ENCODE peak calls at places on chromosome 7, in nine cellular contexts. One of them, this sample, is unnamed.

GRCh38 chr7:127655720-127656119 is 3.7 kb downstream of the SND1 start:
- DNase-seq in naive thymus-derived CD4-positive, alpha-beta T cell: no peak
- DNase-seq in WERI-Rb-1: no peak
- DNase-seq in tibial nerve: no peak
- DNase-seq in BJ: no peak
- DNase-seq in sigmoid colon: no peak
- DNase-seq in testis: no peak
- DNase-seq in neural progenitor cell: peak; percentile 29
- DNase-seq in Caco-2: no peak
- DNase-seq in this sample: peak; percentile 15

GRCh38 chr7:51046103-51046466 is 263.4 kb upstream of the GRB10 start:
- DNase-seq in neural progenitor cell: no peak
- DNase-seq in WERI-Rb-1: no peak
- DNase-seq in Caco-2: no peak
- DNase-seq in tibial nerve: no peak
- DNase-seq in testis: no peak
- DNase-seq in sigmoid colon: no peak
- DNase-seq in naive thymus-derived CD4-positive, alpha-beta T cell: no peak
- DNase-seq in BJ: no peak
- DNase-seq in this sample: no peak

GRCh38 chr7:81937091-81937490 is 167.2 kb upstream of the HGF start:
- DNase-seq in WERI-Rb-1: peak; percentile 22
- DNase-seq in tibial nerve: no peak
- DNase-seq in BJ: no peak
- DNase-seq in neural progenitor cell: no peak
- DNase-seq in Caco-2: no peak
- DNase-seq in naive thymus-derived CD4-positive, alpha-beta T cell: no peak
- DNase-seq in sigmoid colon: no peak
- DNase-seq in testis: no peak
- DNase-seq in this sample: no peak

GRCh38 chr7:128352138-128352537 is 8.4 kb upstream of the RBM28 start:
- DNase-seq in testis: peak; percentile 64
- DNase-seq in neural progenitor cell: peak; percentile 81
- DNase-seq in Caco-2: no peak
- DNase-seq in naive thymus-derived CD4-positive, alpha-beta T cell: no peak
- DNase-seq in sigmoid colon: peak; percentile 78
- DNase-seq in BJ: no peak
- DNase-seq in WERI-Rb-1: no peak
- DNase-seq in tibial nerve: no peak
- DNase-seq in this sample: peak; percentile 95

GRCh38 chr7:51261950-51262795 is 54.4 kb downstream of the COBL start:
- DNase-seq in testis: no peak
- DNase-seq in neural progenitor cell: no peak
- DNase-seq in tibial nerve: no peak
- DNase-seq in WERI-Rb-1: no peak
- DNase-seq in BJ: no peak
- DNase-seq in sigmoid colon: no peak
- DNase-seq in naive thymus-derived CD4-positive, alpha-beta T cell: no peak
- DNase-seq in Caco-2: no peak
- DNase-seq in this sample: no peak

GRCh38 chr7:30799206-30799975 is 28.2 kb downstream of the MINDY4 start:
- DNase-seq in testis: no peak
- DNase-seq in sigmoid colon: peak; percentile 89
- DNase-seq in Caco-2: no peak
- DNase-seq in neural progenitor cell: no peak
- DNase-seq in WERI-Rb-1: no peak
- DNase-seq in BJ: peak; percentile 80
- DNase-seq in naive thymus-derived CD4-positive, alpha-beta T cell: no peak
- DNase-seq in tibial nerve: peak; percentile 64
- DNase-seq in this sample: no peak

GRCh38 chr7:80014507-80014906 is 120.1 kb upstream of the GNAI1 start:
- DNase-seq in naive thymus-derived CD4-positive, alpha-beta T cell: no peak
- DNase-seq in sigmoid colon: no peak
- DNase-seq in BJ: no peak
- DNase-seq in WERI-Rb-1: no peak
- DNase-seq in neural progenitor cell: peak; percentile 6
- DNase-seq in testis: no peak
- DNase-seq in Caco-2: no peak
- DNase-seq in tibial nerve: no peak
- DNase-seq in this sample: peak; percentile 20

GRCh38 chr7:135785065-135785464 is 36.5 kb upstream of the FAM180A start:
- DNase-seq in WERI-Rb-1: no peak
- DNase-seq in BJ: no peak
- DNase-seq in Caco-2: no peak
- DNase-seq in neural progenitor cell: no peak
- DNase-seq in testis: no peak
- DNase-seq in sigmoid colon: no peak
- DNase-seq in naive thymus-derived CD4-positive, alpha-beta T cell: no peak
- DNase-seq in tibial nerve: no peak
- DNase-seq in this sample: no peak

GRCh38 chr7:23863209-23863798 is 153.3 kb downstream of the STK31 start:
- DNase-seq in sigmoid colon: no peak
- DNase-seq in WERI-Rb-1: peak; percentile 18
- DNase-seq in naive thymus-derived CD4-positive, alpha-beta T cell: no peak
- DNase-seq in testis: no peak
- DNase-seq in neural progenitor cell: peak; percentile 60
- DNase-seq in BJ: no peak
- DNase-seq in Caco-2: no peak
- DNase-seq in tibial nerve: no peak
- DNase-seq in this sample: peak; percentile 27

GRCh38 chr7:151719895-151720238 is 157.0 kb downstream of the PRKAG2 start:
- DNase-seq in testis: no peak
- DNase-seq in neural progenitor cell: no peak
- DNase-seq in WERI-Rb-1: no peak
- DNase-seq in sigmoid colon: no peak
- DNase-seq in BJ: no peak
- DNase-seq in naive thymus-derived CD4-positive, alpha-beta T cell: no peak
- DNase-seq in tibial nerve: no peak
- DNase-seq in Caco-2: no peak
- DNase-seq in this sample: peak; percentile 73
- H3K4me3 ChIP-seq in testis: no peak overlapping the region
- H3K4me3 ChIP-seq in neural progenitor cell: no peak overlapping the region
- H3K4me3 ChIP-seq in WERI-Rb-1: no peak overlapping the region
- H3K4me3 ChIP-seq in sigmoid colon: no peak overlapping the region
- H3K4me3 ChIP-seq in BJ: no peak overlapping the region
- H3K4me3 ChIP-seq in naive thymus-derived CD4-positive, alpha-beta T cell: no peak overlapping the region
- H3K4me3 ChIP-seq in tibial nerve: no peak overlapping the region
- H3K4me3 ChIP-seq in Caco-2: no peak overlapping the region
- H3K4me3 ChIP-seq in this sample: no peak overlapping the region

DNA sequence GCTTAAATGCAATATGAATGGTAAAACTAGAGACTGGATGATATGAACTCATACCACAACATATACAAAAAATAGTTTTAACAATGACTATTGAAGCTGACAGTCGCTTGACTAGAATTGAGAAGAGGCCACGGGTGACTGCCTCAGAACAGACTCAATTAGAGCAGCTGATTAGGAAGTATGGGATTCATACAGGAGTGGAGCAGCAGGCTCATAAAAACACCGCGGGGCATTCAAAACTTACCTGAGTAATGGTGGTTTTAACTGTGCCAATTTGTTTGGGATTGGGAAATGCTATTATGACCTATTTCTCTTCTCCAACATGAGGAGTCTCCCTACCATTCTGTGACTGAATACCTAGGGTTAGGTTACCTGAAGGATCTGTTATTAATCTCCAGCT is 2.1 kb downstream of the CADPS2 start:
- DNase-seq in testis: no peak
- DNase-seq in BJ: no peak
- DNase-seq in neural progenitor cell: peak; percentile 30
- DNase-seq in WERI-Rb-1: no peak
- DNase-seq in Caco-2: no peak
- DNase-seq in naive thymus-derived CD4-positive, alpha-beta T cell: no peak
- DNase-seq in sigmoid colon: no peak
- DNase-seq in tibial nerve: no peak
- DNase-seq in this sample: no peak
- H3K27me3 ChIP-seq in testis: no peaks in the 10 kb centered on the region
- H3K27me3 ChIP-seq in BJ: peaks cover 6% of the 10 kb centered on the region
- H3K27me3 ChIP-seq in neural progenitor cell: peaks cover 37% of the 10 kb centered on the region
- H3K27me3 ChIP-seq in WERI-Rb-1: no peaks in the 10 kb centered on the region
- H3K27me3 ChIP-seq in Caco-2: peaks cover 4% of the 10 kb centered on the region
- H3K27me3 ChIP-seq in naive thymus-derived CD4-positive, alpha-beta T cell: no peaks in the 10 kb centered on the region
- H3K27me3 ChIP-seq in sigmoid colon: no peaks in the 10 kb centered on the region
- H3K27me3 ChIP-seq in tibial nerve: peaks cover 8% of the 10 kb centered on the region
- H3K27me3 ChIP-seq in this sample: peaks cover 34% of the 10 kb centered on the region

GRCh38 chr7:1569016-1569415 is 816 bp downstream of the PSMG3 start:
- DNase-seq in WERI-Rb-1: no peak
- DNase-seq in Caco-2: peak; percentile 28
- DNase-seq in tibial nerve: no peak
- DNase-seq in naive thymus-derived CD4-positive, alpha-beta T cell: no peak
- DNase-seq in sigmoid colon: no peak
- DNase-seq in BJ: no peak
- DNase-seq in testis: no peak
- DNase-seq in neural progenitor cell: no peak
- DNase-seq in this sample: no peak
- H3K4me3 ChIP-seq in WERI-Rb-1: peak overlapping the region; percentile 78
- H3K4me3 ChIP-seq in Caco-2: peak overlapping the region; percentile 57
- H3K4me3 ChIP-seq in tibial nerve: peak overlapping the region; percentile 89
- H3K4me3 ChIP-seq in naive thymus-derived CD4-positive, alpha-beta T cell: peak overlapping the region; percentile 90
- H3K4me3 ChIP-seq in sigmoid colon: peak overlapping the region; percentile 91
- H3K4me3 ChIP-seq in BJ: peak overlapping the region; percentile 92
- H3K4me3 ChIP-seq in testis: peak overlapping the region; percentile 96
- H3K4me3 ChIP-seq in neural progenitor cell: peak overlapping the region; percentile 60
- H3K4me3 ChIP-seq in this sample: no peak overlapping the region

GRCh38 chr7:1268076-1268815 is 35.6 kb downstream of the UNCX start:
- DNase-seq in tibial nerve: no peak
- DNase-seq in sigmoid colon: no peak
- DNase-seq in neural progenitor cell: no peak
- DNase-seq in WERI-Rb-1: no peak
- DNase-seq in BJ: no peak
- DNase-seq in naive thymus-derived CD4-positive, alpha-beta T cell: no peak
- DNase-seq in Caco-2: no peak
- DNase-seq in testis: no peak
- DNase-seq in this sample: no peak
- H3K27me3 ChIP-seq in tibial nerve: peaks cover 77% of the 10 kb centered on the region
- H3K27me3 ChIP-seq in sigmoid colon: peaks cover 83% of the 10 kb centered on the region
- H3K27me3 ChIP-seq in neural progenitor cell: peaks cover 43% of the 10 kb centered on the region
- H3K27me3 ChIP-seq in WERI-Rb-1: no peaks in the 10 kb centered on the region
- H3K27me3 ChIP-seq in BJ: peaks cover 6% of the 10 kb centered on the region
- H3K27me3 ChIP-seq in naive thymus-derived CD4-positive, alpha-beta T cell: no peaks in the 10 kb centered on the region
- H3K27me3 ChIP-seq in Caco-2: peaks cover 1% of the 10 kb centered on the region
- H3K27me3 ChIP-seq in testis: no peaks in the 10 kb centered on the region
- H3K27me3 ChIP-seq in this sample: no peaks in the 10 kb centered on the region

GRCh38 chr7:158475679-158476052 is 112.0 kb downstream of the PTPRN2 start:
- DNase-seq in naive thymus-derived CD4-positive, alpha-beta T cell: no peak
- DNase-seq in tibial nerve: no peak
- DNase-seq in Caco-2: no peak
- DNase-seq in BJ: no peak
- DNase-seq in sigmoid colon: no peak
- DNase-seq in WERI-Rb-1: no peak
- DNase-seq in neural progenitor cell: no peak
- DNase-seq in testis: no peak
- DNase-seq in this sample: no peak

GRCh38 chr7:158476303-158476932 is 111.2 kb downstream of the PTPRN2 start:
- DNase-seq in neural progenitor cell: no peak
- DNase-seq in Caco-2: no peak
- DNase-seq in testis: no peak
- DNase-seq in BJ: no peak
- DNase-seq in sigmoid colon: no peak
- DNase-seq in naive thymus-derived CD4-positive, alpha-beta T cell: no peak
- DNase-seq in WERI-Rb-1: no peak
- DNase-seq in tibial nerve: no peak
- DNase-seq in this sample: no peak

GRCh38 chr7:158473946-158474345 is 113.7 kb downstream of the PTPRN2 start:
- DNase-seq in tibial nerve: no peak
- DNase-seq in neural progenitor cell: no peak
- DNase-seq in sigmoid colon: no peak
- DNase-seq in Caco-2: no peak
- DNase-seq in BJ: no peak
- DNase-seq in WERI-Rb-1: no peak
- DNase-seq in testis: no peak
- DNase-seq in naive thymus-derived CD4-positive, alpha-beta T cell: no peak
- DNase-seq in this sample: peak; percentile 64

GRCh38 chr7:158474488-158474887 is 113.1 kb downstream of the PTPRN2 start:
- DNase-seq in sigmoid colon: no peak
- DNase-seq in naive thymus-derived CD4-positive, alpha-beta T cell: no peak
- DNase-seq in testis: no peak
- DNase-seq in tibial nerve: no peak
- DNase-seq in WERI-Rb-1: no peak
- DNase-seq in BJ: no peak
- DNase-seq in Caco-2: no peak
- DNase-seq in neural progenitor cell: no peak
- DNase-seq in this sample: no peak

GRCh38 chr7:158475036-158475678 is 112.5 kb downstream of the PTPRN2 start:
- DNase-seq in Caco-2: no peak
- DNase-seq in WERI-Rb-1: no peak
- DNase-seq in neural progenitor cell: no peak
- DNase-seq in testis: no peak
- DNase-seq in tibial nerve: no peak
- DNase-seq in naive thymus-derived CD4-positive, alpha-beta T cell: no peak
- DNase-seq in sigmoid colon: no peak
- DNase-seq in BJ: no peak
- DNase-seq in this sample: no peak
- H3K4me3 ChIP-seq in Caco-2: no peak overlapping the region
- H3K4me3 ChIP-seq in WERI-Rb-1: no peak overlapping the region
- H3K4me3 ChIP-seq in neural progenitor cell: no peak overlapping the region
- H3K4me3 ChIP-seq in testis: no peak overlapping the region
- H3K4me3 ChIP-seq in tibial nerve: no peak overlapping the region
- H3K4me3 ChIP-seq in naive thymus-derived CD4-positive, alpha-beta T cell: no peak overlapping the region
- H3K4me3 ChIP-seq in sigmoid colon: no peak overlapping the region
- H3K4me3 ChIP-seq in BJ: no peak overlapping the region
- H3K4me3 ChIP-seq in this sample: no peak overlapping the region

GRCh38 chr7:47213276-47213675 is 368.6 kb downstream of the TNS3 start:
- DNase-seq in Caco-2: no peak
- DNase-seq in naive thymus-derived CD4-positive, alpha-beta T cell: no peak
- DNase-seq in neural progenitor cell: no peak
- DNase-seq in WERI-Rb-1: no peak
- DNase-seq in sigmoid colon: no peak
- DNase-seq in testis: no peak
- DNase-seq in tibial nerve: no peak
- DNase-seq in BJ: no peak
- DNase-seq in this sample: no peak
- H3K27me3 ChIP-seq in Caco-2: no peaks in the 10 kb centered on the region
- H3K27me3 ChIP-seq in naive thymus-derived CD4-positive, alpha-beta T cell: no peaks in the 10 kb centered on the region
- H3K27me3 ChIP-seq in neural progenitor cell: no peaks in the 10 kb centered on the region
- H3K27me3 ChIP-seq in WERI-Rb-1: no peaks in the 10 kb centered on the region
- H3K27me3 ChIP-seq in sigmoid colon: no peaks in the 10 kb centered on the region
- H3K27me3 ChIP-seq in testis: no peaks in the 10 kb centered on the region
- H3K27me3 ChIP-seq in tibial nerve: no peaks in the 10 kb centered on the region
- H3K27me3 ChIP-seq in BJ: peaks cover 10% of the 10 kb centered on the region
- H3K27me3 ChIP-seq in this sample: no peaks in the 10 kb centered on the region